ENCODE peak calls at places on chromosomes 4 and X, in nine cellular contexts. E is activated CD4-positive, alpha-beta T cell treated with anti-CD3 and anti-CD28 coated beads, Interleukin-2, amount 10 ng/mL, durations not matched to agents 24 days and 14 days; U is SHP77; V is GM13977; R is NCI-H1048; C is colonic mucosa; B is cerebellar nuclear complex; P is T-helper 1 cell; Y is epithelial cell of esophagus. F is an unnamed sample.

GRCh38 chr4:120291541-120291940 is 224.9 kb upstream of the MAD2L1 start:
- DNase-seq in R (no peak), B (no peak), V (no peak), E (no peak), C (no peak), P (no peak), U (no peak), Y (no peak), F (no peak)

GRCh38 chrX:118148737-118149136 is 32.1 kb upstream of the KLHL13 start:
- DNase-seq in V (no peak), B (no peak), R (no peak), Y (no peak), E (no peak), C (no peak), P (no peak), U (no peak), F (no peak)

GRCh38 chr4:78397292-78397630 is 154.3 kb upstream of the ANXA3 start:
- DNase-seq in Y (no peak), V (no peak), B (no peak), C (no peak), R (no peak), E (no peak), P (no peak), U (no peak), F (no peak)

GRCh38 chr4:2276581-2277325 is 14.8 kb upstream of the MXD4 start:
- DNase-seq in Y (no peak), B (no peak), R (no peak), E (no peak), V (no peak), P (no peak), C (no peak), U (no peak), F (no peak)

GRCh38 chr4:8356856-8357255 is 83.7 kb downstream of the ACOX3 start:
- DNase-seq in C (no peak), R (no peak), P (no peak), Y (no peak), U (no peak), V (no peak), B (no peak), E (no peak), F (no peak)

GRCh38 chrX:109389917-109390316 is 92.0 kb downstream of the GUCY2F start:
- DNase-seq in B (no peak), R (no peak), Y (no peak), C (no peak), E (no peak), P (no peak), U (no peak), V (no peak), F (no peak)

GRCh38 chrX:35561985-35562384 is 236.2 kb upstream of the MAGEB16 start:
- DNase-seq in R (no peak), U (no peak), Y (no peak), P (no peak), C (no peak), B (no peak), V (no peak), E (no peak), F (no peak)

GRCh38 chr4:40842318-40842717 is 92.6 kb downstream of the NSUN7 start:
- DNase-seq in Y (no peak), U (no peak), B (no peak), C (no peak), R (no peak), V (no peak), E (no peak), P (no peak), F (no peak)

GRCh38 chr4:84939111-84939510 is 27.4 kb downstream of the WDFY3 start:
- DNase-seq in V (no peak), R (no peak), C (no peak), B (peak; percentile 23), Y (no peak), E (no peak), U (no peak), P (no peak), F (no peak)

GRCh38 chrX:12145402-12145801 is 7.1 kb downstream of the FRMPD4 start:
- DNase-seq in P (no peak), Y (no peak), R (no peak), U (no peak), C (no peak), V (no peak), E (no peak), B (no peak), F (no peak)

GRCh38 chr4:153383131-153383530 is 38.6 kb downstream of the MND1 start:
- DNase-seq in B (no peak), Y (no peak), U (no peak), C (no peak), R (no peak), P (no peak), V (no peak), E (no peak), F (no peak)

GRCh38 chr4:38591617-38592337 is 72.2 kb upstream of the KLF3 start:
- DNase-seq in U (no peak), P (no peak), B (no peak), C (no peak), R (no peak), V (no peak), Y (peak; percentile 79), E (no peak), F (no peak)

GRCh38 chr4:946517-947471 is 14.5 kb downstream of the TMEM175 start:
- DNase-seq in U (no peak), E (no peak), B (no peak), R (no peak), V (no peak), P (no peak), Y (no peak), C (no peak), F (no peak)

GRCh38 chr4:38519671-38520070 is 144.3 kb upstream of the KLF3 start:
- DNase-seq in Y (no peak), R (no peak), V (no peak), U (no peak), B (no peak), C (no peak), P (no peak), E (no peak), F (no peak)

GRCh38 chrX:148865237-148865636 is 364.8 kb downstream of the AFF2 start:
- DNase-seq in Y (no peak), V (no peak), C (no peak), E (no peak), R (no peak), U (no peak), B (no peak), P (no peak), F (no peak)